ENCODE peak calls at places on chromosomes 13 and 19, in five cellular contexts. M is thyroid gland, E is foreskin keratinocyte, W is substantia nigra, A is dorsolateral prefrontal cortex. G is an unnamed sample.

GRCh38 chr13:113907637-113908617 is 44.1 kb upstream of the GAS6 start:
- DNase-seq in M (no peak), E (peak), W (no peak), A (no peak), G (peak)

GRCh38 chr13:49938274-49938673 is 2.1 kb upstream of the SPRYD7 start:
- DNase-seq in M (no peak), E (no peak), W (no peak), A (no peak), G (no peak)

GRCh38 chr13:84658881-84659661 is 776.8 kb upstream of the SLITRK1 start:
- DNase-seq in M (no peak), E (no peak), W (no peak), A (no peak), G (no peak)

GRCh38 chr19:34232566-34233481 is 21.5 kb upstream of the GARRE1 start:
- DNase-seq in M (peak), E (peak), W (peak), A (no peak), G (no peak)

GRCh38 chr19:29106353-29106885 is 106.5 kb downstream of the UQCRFS1 start:
- DNase-seq in M (no peak), E (no peak), W (no peak), A (no peak), G (no peak)

GRCh38 chr13:41678842-41679241 is 221.5 kb downstream of the RGCC start:
- DNase-seq in M (no peak), E (no peak), W (no peak), A (no peak), G (no peak)

GRCh38 chr19:33508941-33509614 is 12.5 kb downstream of the PEPD start:
- DNase-seq in M (no peak), E (no peak), W (no peak), A (no peak), G (no peak)

GRCh38 chr19:35545001-35545854 is at the start of gene TMEM147:
- DNase-seq in M (peak), E (peak), W (peak), A (peak), G (peak)

GRCh38 chr13:31588331-31588730 is 151.0 kb upstream of the RXFP2 start:
- DNase-seq in M (no peak), E (no peak), W (no peak), A (no peak), G (no peak)

GRCh38 chr19:30324982-30325381 is 47.2 kb upstream of the ZNF536 start:
- DNase-seq in M (no peak), E (no peak), W (no peak), A (no peak), G (peak)

GRCh38 chr13:94248454-94249233 is 230.8 kb downstream of the DCT start:
- DNase-seq in M (no peak), E (peak), W (no peak), A (no peak), G (no peak)

GRCh38 chr19:58252102-58252685 is 23.5 kb downstream of the ZNF544 start:
- DNase-seq in M (no peak), E (peak), W (no peak), A (no peak), G (no peak)

GRCh38 chr13:29428310-29428991 is 167.0 kb downstream of the SLC7A1 start:
- DNase-seq in M (peak), E (no peak), W (no peak), A (no peak), G (no peak)

GRCh38 chr13:27619711-27620376 is 485 bp downstream of the LNX2 start:
- DNase-seq in M (peak), E (peak), W (peak), A (no peak), G (no peak)
- H3K27ac ChIP-seq in M (peak), E (peak), W (peak), A (peak), G (peak)

GRCh38 chr19:41232686-41233085 is 13.7 kb downstream of the AXL start:
- DNase-seq in M (no peak), E (no peak), W (no peak), A (no peak), G (no peak)

GRCh38 chr19:41234512-41235208 is 15.6 kb downstream of the AXL start:
- DNase-seq in M (no peak), E (no peak), W (no peak), A (no peak), G (no peak)

GRCh38 chr19:41238244-41238643 is 19.2 kb downstream of the AXL start:
- DNase-seq in M (no peak), E (no peak), W (no peak), A (no peak), G (no peak)

GRCh38 chr19:41233748-41234240 is 14.8 kb downstream of the AXL start:
- DNase-seq in M (no peak), E (no peak), W (peak), A (no peak), G (no peak)

GRCh38 chr19:41235480-41235879 is 16.5 kb downstream of the AXL start:
- DNase-seq in M (no peak), E (no peak), W (no peak), A (no peak), G (no peak)
- H3K27ac ChIP-seq in M (no peak), E (no peak), W (no peak), A (no peak), G (no peak)

GRCh38 chr19:38974599-38975213 is 836 bp downstream of the FBXO17 start:
- DNase-seq in M (peak), E (peak), W (no peak), A (no peak), G (no peak)
- H3K27ac ChIP-seq in M (no peak), E (peak), W (no peak), A (peak), G (peak)

GRCh38 chr19:2047076-2047448 is 4.0 kb downstream of the MKNK2 start:
- DNase-seq in M (no peak), E (no peak), W (no peak), A (no peak), G (no peak)

GRCh38 chr19:2047449-2048103 is 3.5 kb downstream of the MKNK2 start:
- DNase-seq in M (peak), E (no peak), W (no peak), A (no peak), G (peak)

GRCh38 chr19:2048959-2049740 is 1.9 kb downstream of the MKNK2 start:
- DNase-seq in M (peak), E (no peak), W (peak), A (no peak), G (no peak)

GRCh38 chr19:2049741-2050348 is 1.2 kb downstream of the MKNK2 start:
- DNase-seq in M (peak), E (peak), W (peak), A (no peak), G (peak)

GRCh38 chr19:2048104-2048958 is 2.7 kb downstream of the MKNK2 start:
- DNase-seq in M (no peak), E (no peak), W (no peak), A (no peak), G (no peak)
- H3K27ac ChIP-seq in M (peak), E (no peak), W (peak), A (peak), G (peak)

DNA sequence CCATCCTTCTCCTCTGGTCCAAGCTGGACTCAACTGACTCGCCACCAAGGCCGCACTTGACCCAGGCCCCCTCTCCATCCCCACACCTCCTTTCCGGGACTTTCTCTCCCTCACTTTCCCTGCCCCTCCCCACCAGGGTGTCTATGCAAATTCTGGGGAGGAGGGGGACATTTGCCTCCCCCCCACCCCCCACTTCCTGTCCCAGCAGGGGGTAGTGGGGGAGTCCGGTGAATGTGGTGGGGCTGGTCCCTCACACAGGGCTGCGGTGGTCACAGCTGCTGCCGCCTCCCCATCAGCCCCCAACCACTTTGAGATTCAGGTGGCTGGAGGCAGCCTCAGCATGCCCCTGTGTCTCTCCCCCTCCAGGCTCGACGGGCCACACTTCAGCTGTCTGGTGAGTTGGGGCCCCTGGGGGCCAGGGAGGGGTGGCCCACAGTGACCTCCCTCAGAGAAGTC is 870 bp downstream of the SPIB start:
- DNase-seq in M (no peak), E (no peak), W (no peak), A (no peak), G (no peak)
- H3K27ac ChIP-seq in M (no peak), E (no peak), W (no peak), A (no peak), G (no peak)

G was measured in stomach.